ENCODE peak calls at places on chromosomes 13 and 19, in five cellular contexts. Z is tibial nerve, O is thyroid gland, D is thoracic aorta, K is breast epithelium. I is an unnamed sample. For H3K9me3, the result is how much of the 10 kb centered on the place peaks cover.

GRCh38 chr19:15871570-15871969 is 26.3 kb downstream of the CYP4F2 start:
- DNase-seq in K (no peak), Z (no peak), D (no peak), O (no peak), I (no peak)

GRCh38 chr19:49591731-49592485 is 926 bp downstream of the PRR12 start:
- DNase-seq in D (no peak), K (no peak), O (peak), Z (no peak), I (no peak)

GRCh38 chr19:15260939-15261338 is 28.7 kb upstream of the EPHX3 start:
- DNase-seq in D (no peak), O (no peak), Z (no peak), K (no peak), I (no peak)

GRCh38 chr13:80931118-80931517 is 590.2 kb upstream of the SPRY2 start:
- DNase-seq in O (no peak), D (no peak), K (no peak), Z (no peak), I (no peak)

GRCh38 chr19:4914736-4915501 is 5.6 kb downstream of the UHRF1 start:
- DNase-seq in O (no peak), D (no peak), Z (peak), K (no peak), I (no peak)

GRCh38 chr13:91409661-91410060 is 11.2 kb downstream of the GPC5 start:
- DNase-seq in K (no peak), D (no peak), Z (no peak), O (no peak), I (no peak)

GRCh38 chr13:111530137-111530536 is 209.7 kb downstream of the TEX29 start:
- DNase-seq in O (no peak), Z (no peak), D (no peak), K (no peak), I (no peak)

GRCh38 chr13:45015300-45015699 is 26.0 kb downstream of the GPALPP1 start:
- DNase-seq in Z (no peak), O (no peak), D (no peak), K (no peak), I (no peak)

GRCh38 chr19:4889034-4889825 is 13.5 kb downstream of the ARRDC5 start:
- DNase-seq in K (no peak), Z (no peak), D (no peak), O (no peak), I (no peak)

GRCh38 chr19:30084390-30084819 is 142.4 kb downstream of the URI1 start:
- DNase-seq in O (no peak), D (no peak), Z (no peak), K (no peak), I (no peak)

GRCh38 chr13:41658057-41658642 is 200.8 kb downstream of the RGCC start:
- DNase-seq in K (no peak), O (no peak), Z (no peak), D (no peak), I (no peak)

GRCh38 chr19:21158523-21159135 is 16.8 kb downstream of the ZNF431 start:
- DNase-seq in Z (no peak), O (no peak), D (no peak), K (no peak), I (no peak)

GRCh38 chr13:113654175-113654560 is 3.8 kb downstream of the ATP4B start:
- DNase-seq in O (no peak), Z (no peak), D (no peak), K (no peak), I (no peak)

DNA sequence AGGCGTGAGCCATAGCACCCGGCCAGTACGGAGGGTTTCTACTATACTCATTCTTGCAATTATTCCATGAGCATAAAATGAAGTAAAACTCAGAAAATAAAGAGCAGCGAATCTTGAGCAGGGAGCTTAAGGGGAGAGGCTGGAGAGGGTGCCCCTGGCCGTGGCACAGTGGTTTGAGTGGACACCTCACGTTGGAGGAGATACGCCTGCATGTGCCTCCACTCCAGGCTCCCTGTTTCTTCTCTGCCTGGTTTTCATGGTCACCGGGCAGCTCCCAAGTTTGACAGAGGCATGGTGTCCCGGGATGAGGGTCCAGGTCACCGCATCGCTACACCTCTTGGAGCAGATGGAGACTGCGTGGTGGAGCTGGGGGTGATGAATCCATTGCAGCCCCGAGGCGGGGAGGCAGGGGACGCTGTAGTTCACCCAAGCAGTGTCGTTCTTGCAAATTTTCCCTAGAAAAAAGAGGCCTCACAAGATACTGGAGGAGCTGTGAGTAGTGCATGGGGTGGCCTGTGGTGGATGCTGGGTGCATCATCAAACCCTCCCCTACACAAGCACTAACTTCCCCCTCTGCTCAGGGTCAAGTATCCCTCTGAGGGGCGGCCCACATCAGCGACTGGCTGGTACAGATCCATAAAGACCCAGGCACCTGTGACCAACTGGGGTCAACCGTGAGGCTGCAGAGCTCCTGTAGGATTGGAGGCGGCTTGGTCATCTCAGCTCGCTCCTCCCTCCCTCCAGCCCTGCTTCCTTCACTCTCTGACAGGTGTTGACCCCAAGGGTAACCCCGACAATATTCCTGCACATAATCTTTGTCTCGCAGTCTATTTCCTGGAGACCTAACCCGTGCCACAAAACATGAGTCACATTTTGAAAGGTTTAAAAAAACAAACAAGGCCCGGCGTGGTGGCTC is 3.6 kb upstream of the MIER2 start:
- DNase-seq in K (no peak), D (no peak), O (no peak), Z (no peak), I (no peak)
- TF ChIP-seq CTCF in K (no peak), D (no peak), O (no peak), Z (no peak), I (no peak)

DNA sequence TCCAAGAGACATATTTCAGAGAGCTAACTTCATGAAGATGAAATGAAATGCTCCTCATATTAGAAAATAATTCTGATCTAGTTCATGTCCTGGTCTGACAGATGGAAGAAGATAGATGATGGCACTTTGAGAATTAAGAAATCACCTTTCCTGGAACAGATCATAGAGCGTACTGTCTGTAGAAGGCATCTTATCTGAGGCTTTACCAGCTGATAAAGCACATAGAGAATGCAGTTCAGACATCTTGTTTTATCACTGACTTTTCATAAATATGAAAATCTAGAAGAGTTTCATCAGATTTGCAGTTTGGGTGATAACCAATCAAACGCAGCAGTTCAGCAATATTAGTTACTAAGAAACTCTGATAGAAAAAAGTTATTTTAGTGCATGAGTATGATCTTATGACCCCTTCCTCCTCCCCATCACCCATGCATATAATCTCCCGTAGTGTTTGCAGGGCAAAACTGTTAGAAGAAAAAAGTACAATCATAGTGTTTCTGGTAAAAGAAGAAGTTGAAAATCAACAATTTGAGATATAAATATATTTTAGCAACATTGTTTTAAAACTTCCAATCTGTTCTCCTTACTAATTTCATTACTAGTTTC is 585.2 kb downstream of the PCDH9 start:
- DNase-seq in Z (no peak), D (no peak), K (no peak), O (no peak), I (no peak)
- H3K27ac ChIP-seq in Z (no peak), D (no peak), K (no peak), O (no peak), I (no peak)

DNA sequence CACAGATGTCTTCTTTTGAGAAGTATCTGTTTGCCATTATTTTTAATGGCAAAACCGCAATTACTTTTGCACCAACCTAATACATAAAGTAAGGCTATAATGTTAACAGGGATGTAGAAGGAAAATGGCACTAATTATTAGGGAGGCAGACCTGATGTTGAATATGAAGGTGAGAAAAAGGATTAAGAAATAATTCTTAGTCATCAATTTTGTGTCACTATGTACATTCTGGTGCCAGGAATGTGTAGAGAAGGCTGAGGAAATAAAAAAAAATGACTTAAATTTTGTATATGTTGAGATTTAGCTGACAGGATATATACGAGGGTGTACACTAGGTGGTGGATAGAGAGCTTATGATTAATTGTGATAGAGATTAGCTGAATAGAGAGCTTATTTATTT is 12.6 kb downstream of the ZNF585B start:
- DNase-seq in O (no peak), D (no peak), Z (no peak), K (no peak), I (no peak)
- H3K9me3 ChIP-seq in O (under half), D (under half), Z (under half), K (half or more), I (under half)

GRCh38 chr19:7869453-7869909 is 4.7 kb downstream of the PRR36 start:
- DNase-seq in K (peak), D (no peak), O (peak), Z (no peak), I (no peak)

GRCh38 chr19:7867092-7867844 is 6.9 kb downstream of the PRR36 start:
- DNase-seq in D (no peak), O (no peak), K (no peak), Z (no peak), I (no peak)

GRCh38 chr19:7869910-7870511 is 4.2 kb downstream of the PRR36 start:
- DNase-seq in D (no peak), O (peak), Z (no peak), K (no peak), I (no peak)

GRCh38 chr19:7868671-7869452 is 5.3 kb downstream of the PRR36 start:
- DNase-seq in O (peak), K (peak), D (no peak), Z (peak), I (no peak)

GRCh38 chr19:7868326-7868670 is 5.9 kb downstream of the PRR36 start:
- DNase-seq in K (no peak), Z (no peak), D (no peak), O (no peak), I (no peak)
- TF ChIP-seq CTCF in K (no peak), Z (no peak), D (no peak), O (no peak), I (no peak)

DNA sequence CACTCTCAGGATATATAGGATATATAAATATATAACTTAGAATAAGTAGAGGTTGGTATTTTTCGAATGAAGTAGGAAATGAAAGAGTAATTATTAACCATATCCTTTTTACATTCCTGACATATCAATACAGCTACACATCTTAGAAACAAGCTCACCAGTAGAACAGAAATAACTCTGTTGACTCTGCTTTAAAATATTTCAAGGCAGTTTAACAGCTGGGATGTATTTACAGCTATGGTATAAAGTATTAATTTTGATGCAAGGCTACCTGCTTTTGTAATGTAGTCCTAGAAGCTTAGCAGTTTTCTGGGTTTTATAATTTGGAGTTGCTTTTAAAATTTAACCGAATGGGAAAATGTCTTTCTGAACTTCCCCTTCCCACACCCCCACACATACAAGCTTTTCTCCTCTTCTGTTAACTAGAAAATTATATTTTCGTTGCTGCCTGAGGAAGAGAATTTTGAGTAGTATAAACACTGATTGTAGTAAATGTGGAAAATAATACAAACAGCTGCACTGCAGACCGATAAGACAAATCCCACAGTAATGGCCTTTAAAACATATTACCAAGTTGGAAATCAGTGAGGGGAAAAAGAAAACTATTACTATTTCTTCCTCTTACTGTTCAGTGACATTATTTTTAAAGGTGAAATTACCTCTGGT is 147.7 kb downstream of the GGACT start:
- DNase-seq in O (no peak), Z (no peak), K (no peak), D (no peak), I (no peak)
- H3K27ac ChIP-seq in O (no peak), Z (no peak), K (no peak), D (peak), I (peak)

DNA sequence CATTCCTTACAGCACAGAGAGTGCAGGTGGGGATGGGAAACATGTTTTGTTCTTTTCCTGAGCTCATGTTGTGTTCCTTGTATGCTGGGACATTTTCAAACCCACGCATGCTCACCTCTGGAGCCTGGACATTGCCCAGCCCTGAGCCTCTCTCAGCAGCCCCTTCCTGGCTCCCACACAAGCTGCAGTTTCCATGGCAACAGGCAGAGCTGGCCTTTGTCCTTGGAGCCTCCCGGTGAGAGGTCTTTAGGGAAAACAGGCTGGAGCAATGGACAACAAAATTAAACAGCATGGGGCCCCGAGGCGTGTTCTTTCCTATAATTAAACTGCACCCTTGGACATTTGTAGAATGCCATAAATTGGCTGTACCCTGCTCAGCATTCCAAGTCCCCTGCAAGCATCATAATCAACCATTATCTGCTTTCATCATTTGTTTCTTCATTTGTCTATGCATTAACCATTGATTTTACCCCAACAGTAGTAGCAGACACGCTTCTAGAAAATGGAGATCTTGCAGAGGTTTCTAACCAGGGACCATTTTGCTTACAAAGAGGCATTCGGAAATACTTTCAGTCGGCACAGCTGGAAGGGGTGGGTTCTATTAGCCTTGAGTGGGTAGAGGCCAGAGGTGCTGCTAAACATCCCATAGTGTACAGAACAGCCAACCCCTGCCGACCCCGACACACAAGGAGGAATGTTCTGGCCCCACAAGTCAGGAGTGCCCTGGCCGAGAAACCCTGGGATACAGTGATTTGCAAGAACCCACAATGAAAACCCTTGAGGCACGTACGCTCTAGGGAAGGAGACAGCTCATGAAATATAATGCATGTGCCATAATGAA is 133.4 kb upstream of the PEG3 start:
- DNase-seq in Z (no peak), K (no peak), O (no peak), D (no peak), I (no peak)
- H3K9me3 ChIP-seq in Z (under half), K (under half), O (under half), D (under half), I (under half)

DNA sequence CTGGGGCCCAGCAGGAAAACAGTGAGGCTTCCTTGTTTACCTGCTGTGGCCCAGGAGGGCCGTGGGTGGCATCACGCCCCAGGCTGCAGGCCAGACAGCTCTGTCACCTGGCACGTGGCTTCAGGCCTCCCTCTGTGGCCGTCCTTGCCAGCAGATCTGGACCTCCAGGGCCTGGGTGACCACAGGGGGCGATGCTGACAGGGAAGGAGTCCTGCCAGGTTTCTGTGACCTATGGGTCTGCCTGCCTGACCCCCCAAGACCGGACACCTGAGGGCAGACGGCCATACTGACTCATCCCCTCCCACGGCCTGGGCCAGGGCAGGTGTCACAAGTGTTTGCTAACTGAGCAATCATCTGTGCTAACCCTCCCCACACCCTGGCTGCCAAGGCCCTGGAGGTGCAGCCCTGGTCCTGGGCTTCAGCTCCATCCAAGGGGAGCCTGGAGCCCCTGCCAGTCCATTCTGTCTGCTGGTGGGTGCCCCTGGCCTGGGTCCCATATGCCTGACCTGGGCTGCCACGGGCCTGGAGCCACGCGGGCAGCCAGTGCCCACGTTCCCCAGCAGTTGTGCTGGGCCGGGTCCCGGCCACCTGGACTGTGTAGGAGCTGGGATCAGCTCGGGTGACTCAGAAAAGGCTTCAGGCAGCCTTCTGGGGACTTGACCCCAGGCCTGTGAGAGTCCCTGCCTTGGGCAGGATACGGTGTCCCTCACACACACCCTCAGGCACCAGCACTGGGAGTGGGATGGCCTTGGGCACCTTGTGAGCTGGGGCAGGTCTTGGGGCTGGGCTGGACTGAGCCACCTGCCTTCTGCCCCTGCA is 3.7 kb downstream of the CDC34 start:
- DNase-seq in Z (no peak), K (no peak), O (no peak), D (no peak), I (no peak)
- TF ChIP-seq CTCF in Z (no peak), K (no peak), O (no peak), D (no peak), I (no peak)

GRCh38 chr19:18831524-18832330 is at the start of gene UPF1:
- DNase-seq in D (peak), K (peak), Z (peak), O (peak), I (peak)

GRCh38 chr19:18833849-18834643 is 2.3 kb downstream of the UPF1 start:
- DNase-seq in D (no peak), K (no peak), Z (no peak), O (peak), I (no peak)

GRCh38 chr19:18832331-18833140 is 777 bp downstream of the UPF1 start:
- DNase-seq in D (no peak), Z (no peak), K (no peak), O (peak), I (no peak)

GRCh38 chr19:18834644-18834984 is 2.9 kb downstream of the UPF1 start:
- DNase-seq in D (no peak), O (no peak), K (no peak), Z (no peak), I (no peak)

GRCh38 chr19:18833141-18833476 is 1.4 kb downstream of the UPF1 start:
- DNase-seq in O (no peak), K (no peak), D (no peak), Z (no peak), I (no peak)
- H3K27ac ChIP-seq in O (peak), K (peak), D (no peak), Z (no peak), I (peak)